ENCODE peak calls at places on chromosome 17, in nine cellular contexts. B is prostate gland; O is stimulated activated CD4-positive, alpha-beta T cell treated with anti-CD3 and anti-CD28 coated beads, Interleukin-1b, Interleukin-23, amount 100 ng/mL, for 48 hours; T is HFFc6; Z is stomach; F is CD4-positive, alpha-beta memory T cell; A is AG08395; E is HS-5; K is HFF-Myc. R is an unnamed sample.

GRCh38 chr17:82246365-82247174 is 17.7 kb downstream of the SLC16A3 start:
- DNase-seq in K (no peak), B (no peak), T (peak), E (no peak), Z (peak), A (peak), F (no peak), O (no peak), R (no peak)

GRCh38 chr17:80313160-80313829 is 52.6 kb downstream of the RNF213 start:
- DNase-seq in B (no peak), Z (no peak), K (no peak), A (no peak), T (no peak), E (no peak), O (no peak), F (no peak), R (no peak)

GRCh38 chr17:46727572-46728348 is 90.7 kb downstream of the WNT3 start:
- DNase-seq in Z (no peak), K (peak), F (no peak), E (peak), A (peak), T (peak), B (no peak), O (no peak), R (no peak)

GRCh38 chr17:73551756-73552155 is 92.5 kb downstream of the SDK2 start:
- DNase-seq in O (peak), K (no peak), A (peak), T (no peak), F (no peak), B (no peak), E (no peak), Z (no peak), R (no peak)

GRCh38 chr17:43943769-43944418 is 1.6 kb upstream of the PPY start:
- DNase-seq in F (peak), O (peak), K (no peak), B (peak), E (peak), Z (peak), T (peak), A (peak), R (peak)

GRCh38 chr17:64040201-64040600 is 19.8 kb upstream of the ICAM2 start:
- DNase-seq in A (no peak), F (no peak), O (no peak), Z (peak), K (no peak), E (no peak), B (no peak), T (no peak), R (no peak)

GRCh38 chr17:15502315-15503112 is 35.1 kb upstream of the CDRT4 start:
- DNase-seq in E (peak), B (peak), A (peak), F (no peak), T (peak), Z (peak), K (peak), O (peak), R (peak)

GRCh38 chr17:61460796-61461585 is 8.8 kb downstream of the TBX4 start:
- DNase-seq in Z (no peak), F (no peak), K (no peak), A (no peak), B (no peak), E (no peak), T (no peak), O (no peak), R (no peak)

R was measured in smooth muscle cell of the brain vasculature.